ENCODE peak calls at places on chromosomes 13 and 19, in nine cellular contexts. One of them, this sample, is unnamed.

GRCh38 chr13:33101835-33102234 is 85.6 kb downstream of the KL start:
- DNase-seq in right cardiac atrium: no peak
- DNase-seq in Daoy: no peak
- DNase-seq in activated T-cell treated with anti-CD3 and anti-CD28 coated beads for 48 hours: no peak
- DNase-seq in activated T-helper 1 cell treated with anti-CD3 and anti-CD28 coated beads, Interleukin-12 subunit alpha, Interleukin-12 subunit beta, Interleukin-2, Interleukin-4 antibody, amounts not matched to agents 30 ng/mL and 10 ng/mL and 1 ng/mL, durations not matched to agents 14 hours and 24 hours and 36 hours: no peak
- DNase-seq in naive thymus-derived CD8-positive, alpha-beta T cell: no peak
- DNase-seq in hepatocyte: no peak
- DNase-seq in activated CD4-positive, CD25-positive, alpha-beta regulatory T cell treated with anti-CD3 and anti-CD28 coated beads, Interleukin-2, amount 50 U/mL, for 16 hours: no peak
- DNase-seq in substantia nigra: no peak
- DNase-seq in this sample: no peak

GRCh38 chr19:35037716-35038622 is 3.6 kb upstream of the HPN start:
- DNase-seq in right cardiac atrium: peak
- DNase-seq in Daoy: peak
- DNase-seq in activated T-cell treated with anti-CD3 and anti-CD28 coated beads for 48 hours: no peak
- DNase-seq in activated T-helper 1 cell treated with anti-CD3 and anti-CD28 coated beads, Interleukin-12 subunit alpha, Interleukin-12 subunit beta, Interleukin-2, Interleukin-4 antibody, amounts not matched to agents 30 ng/mL and 10 ng/mL and 1 ng/mL, durations not matched to agents 14 hours and 24 hours and 36 hours: no peak
- DNase-seq in naive thymus-derived CD8-positive, alpha-beta T cell: no peak
- DNase-seq in hepatocyte: no peak
- DNase-seq in activated CD4-positive, CD25-positive, alpha-beta regulatory T cell treated with anti-CD3 and anti-CD28 coated beads, Interleukin-2, amount 50 U/mL, for 16 hours: no peak
- DNase-seq in substantia nigra: no peak
- DNase-seq in this sample: no peak

GRCh38 chr13:37306778-37307544 is 201.5 kb upstream of the CSNK1A1L start:
- DNase-seq in right cardiac atrium: no peak
- DNase-seq in Daoy: no peak
- DNase-seq in activated T-cell treated with anti-CD3 and anti-CD28 coated beads for 48 hours: no peak
- DNase-seq in activated T-helper 1 cell treated with anti-CD3 and anti-CD28 coated beads, Interleukin-12 subunit alpha, Interleukin-12 subunit beta, Interleukin-2, Interleukin-4 antibody, amounts not matched to agents 30 ng/mL and 10 ng/mL and 1 ng/mL, durations not matched to agents 14 hours and 24 hours and 36 hours: no peak
- DNase-seq in naive thymus-derived CD8-positive, alpha-beta T cell: no peak
- DNase-seq in hepatocyte: no peak
- DNase-seq in activated CD4-positive, CD25-positive, alpha-beta regulatory T cell treated with anti-CD3 and anti-CD28 coated beads, Interleukin-2, amount 50 U/mL, for 16 hours: no peak
- DNase-seq in substantia nigra: no peak
- DNase-seq in this sample: no peak

GRCh38 chr19:32037998-32038732 is 307.2 kb upstream of the ZNF507 start:
- DNase-seq in right cardiac atrium: no peak
- DNase-seq in Daoy: no peak
- DNase-seq in activated T-cell treated with anti-CD3 and anti-CD28 coated beads for 48 hours: no peak
- DNase-seq in activated T-helper 1 cell treated with anti-CD3 and anti-CD28 coated beads, Interleukin-12 subunit alpha, Interleukin-12 subunit beta, Interleukin-2, Interleukin-4 antibody, amounts not matched to agents 30 ng/mL and 10 ng/mL and 1 ng/mL, durations not matched to agents 14 hours and 24 hours and 36 hours: no peak
- DNase-seq in naive thymus-derived CD8-positive, alpha-beta T cell: no peak
- DNase-seq in hepatocyte: no peak
- DNase-seq in activated CD4-positive, CD25-positive, alpha-beta regulatory T cell treated with anti-CD3 and anti-CD28 coated beads, Interleukin-2, amount 50 U/mL, for 16 hours: no peak
- DNase-seq in substantia nigra: no peak
- DNase-seq in this sample: no peak

GRCh38 chr13:33464345-33464744 is 178.8 kb upstream of the STARD13 start:
- DNase-seq in right cardiac atrium: no peak
- DNase-seq in Daoy: no peak
- DNase-seq in activated T-cell treated with anti-CD3 and anti-CD28 coated beads for 48 hours: no peak
- DNase-seq in activated T-helper 1 cell treated with anti-CD3 and anti-CD28 coated beads, Interleukin-12 subunit alpha, Interleukin-12 subunit beta, Interleukin-2, Interleukin-4 antibody, amounts not matched to agents 30 ng/mL and 10 ng/mL and 1 ng/mL, durations not matched to agents 14 hours and 24 hours and 36 hours: no peak
- DNase-seq in naive thymus-derived CD8-positive, alpha-beta T cell: no peak
- DNase-seq in hepatocyte: no peak
- DNase-seq in activated CD4-positive, CD25-positive, alpha-beta regulatory T cell treated with anti-CD3 and anti-CD28 coated beads, Interleukin-2, amount 50 U/mL, for 16 hours: no peak
- DNase-seq in substantia nigra: no peak
- DNase-seq in this sample: no peak

GRCh38 chr19:40341601-40342482 is 6.4 kb downstream of the C19orf47 start:
- DNase-seq in right cardiac atrium: peak
- DNase-seq in Daoy: no peak
- DNase-seq in activated T-cell treated with anti-CD3 and anti-CD28 coated beads for 48 hours: no peak
- DNase-seq in activated T-helper 1 cell treated with anti-CD3 and anti-CD28 coated beads, Interleukin-12 subunit alpha, Interleukin-12 subunit beta, Interleukin-2, Interleukin-4 antibody, amounts not matched to agents 30 ng/mL and 10 ng/mL and 1 ng/mL, durations not matched to agents 14 hours and 24 hours and 36 hours: no peak
- DNase-seq in naive thymus-derived CD8-positive, alpha-beta T cell: no peak
- DNase-seq in hepatocyte: no peak
- DNase-seq in activated CD4-positive, CD25-positive, alpha-beta regulatory T cell treated with anti-CD3 and anti-CD28 coated beads, Interleukin-2, amount 50 U/mL, for 16 hours: no peak
- DNase-seq in substantia nigra: no peak
- DNase-seq in this sample: no peak

GRCh38 chr19:5052945-5053485 is 84.1 kb downstream of the KDM4B start:
- DNase-seq in right cardiac atrium: no peak
- DNase-seq in Daoy: no peak
- DNase-seq in activated T-cell treated with anti-CD3 and anti-CD28 coated beads for 48 hours: no peak
- DNase-seq in activated T-helper 1 cell treated with anti-CD3 and anti-CD28 coated beads, Interleukin-12 subunit alpha, Interleukin-12 subunit beta, Interleukin-2, Interleukin-4 antibody, amounts not matched to agents 30 ng/mL and 10 ng/mL and 1 ng/mL, durations not matched to agents 14 hours and 24 hours and 36 hours: no peak
- DNase-seq in naive thymus-derived CD8-positive, alpha-beta T cell: no peak
- DNase-seq in hepatocyte: no peak
- DNase-seq in activated CD4-positive, CD25-positive, alpha-beta regulatory T cell treated with anti-CD3 and anti-CD28 coated beads, Interleukin-2, amount 50 U/mL, for 16 hours: no peak
- DNase-seq in substantia nigra: no peak
- DNase-seq in this sample: no peak

GRCh38 chr13:26342898-26343297 is 89.0 kb downstream of the CDK8 start:
- DNase-seq in right cardiac atrium: no peak
- DNase-seq in Daoy: peak
- DNase-seq in activated T-cell treated with anti-CD3 and anti-CD28 coated beads for 48 hours: no peak
- DNase-seq in activated T-helper 1 cell treated with anti-CD3 and anti-CD28 coated beads, Interleukin-12 subunit alpha, Interleukin-12 subunit beta, Interleukin-2, Interleukin-4 antibody, amounts not matched to agents 30 ng/mL and 10 ng/mL and 1 ng/mL, durations not matched to agents 14 hours and 24 hours and 36 hours: no peak
- DNase-seq in naive thymus-derived CD8-positive, alpha-beta T cell: no peak
- DNase-seq in hepatocyte: no peak
- DNase-seq in activated CD4-positive, CD25-positive, alpha-beta regulatory T cell treated with anti-CD3 and anti-CD28 coated beads, Interleukin-2, amount 50 U/mL, for 16 hours: no peak
- DNase-seq in substantia nigra: no peak
- DNase-seq in this sample: no peak

GRCh38 chr13:35475131-35475959 is 1.1 kb downstream of the MAB21L1 start:
- DNase-seq in right cardiac atrium: peak
- DNase-seq in Daoy: peak
- DNase-seq in activated T-cell treated with anti-CD3 and anti-CD28 coated beads for 48 hours: no peak
- DNase-seq in activated T-helper 1 cell treated with anti-CD3 and anti-CD28 coated beads, Interleukin-12 subunit alpha, Interleukin-12 subunit beta, Interleukin-2, Interleukin-4 antibody, amounts not matched to agents 30 ng/mL and 10 ng/mL and 1 ng/mL, durations not matched to agents 14 hours and 24 hours and 36 hours: no peak
- DNase-seq in naive thymus-derived CD8-positive, alpha-beta T cell: no peak
- DNase-seq in hepatocyte: peak
- DNase-seq in activated CD4-positive, CD25-positive, alpha-beta regulatory T cell treated with anti-CD3 and anti-CD28 coated beads, Interleukin-2, amount 50 U/mL, for 16 hours: no peak
- DNase-seq in substantia nigra: no peak
- DNase-seq in this sample: peak

GRCh38 chr13:23279321-23279720 is 98.5 kb downstream of the SGCG start:
- DNase-seq in right cardiac atrium: no peak
- DNase-seq in Daoy: no peak
- DNase-seq in activated T-cell treated with anti-CD3 and anti-CD28 coated beads for 48 hours: no peak
- DNase-seq in activated T-helper 1 cell treated with anti-CD3 and anti-CD28 coated beads, Interleukin-12 subunit alpha, Interleukin-12 subunit beta, Interleukin-2, Interleukin-4 antibody, amounts not matched to agents 30 ng/mL and 10 ng/mL and 1 ng/mL, durations not matched to agents 14 hours and 24 hours and 36 hours: no peak
- DNase-seq in naive thymus-derived CD8-positive, alpha-beta T cell: no peak
- DNase-seq in hepatocyte: no peak
- DNase-seq in activated CD4-positive, CD25-positive, alpha-beta regulatory T cell treated with anti-CD3 and anti-CD28 coated beads, Interleukin-2, amount 50 U/mL, for 16 hours: no peak
- DNase-seq in substantia nigra: no peak
- DNase-seq in this sample: no peak

GRCh38 chr13:36858285-36858684 is 39.3 kb downstream of the RFXAP start:
- DNase-seq in right cardiac atrium: no peak
- DNase-seq in Daoy: peak
- DNase-seq in activated T-cell treated with anti-CD3 and anti-CD28 coated beads for 48 hours: no peak
- DNase-seq in activated T-helper 1 cell treated with anti-CD3 and anti-CD28 coated beads, Interleukin-12 subunit alpha, Interleukin-12 subunit beta, Interleukin-2, Interleukin-4 antibody, amounts not matched to agents 30 ng/mL and 10 ng/mL and 1 ng/mL, durations not matched to agents 14 hours and 24 hours and 36 hours: no peak
- DNase-seq in naive thymus-derived CD8-positive, alpha-beta T cell: no peak
- DNase-seq in hepatocyte: peak
- DNase-seq in activated CD4-positive, CD25-positive, alpha-beta regulatory T cell treated with anti-CD3 and anti-CD28 coated beads, Interleukin-2, amount 50 U/mL, for 16 hours: no peak
- DNase-seq in substantia nigra: no peak
- DNase-seq in this sample: peak

GRCh38 chr13:111043575-111043982 is 71.5 kb upstream of the ARHGEF7 start:
- DNase-seq in right cardiac atrium: no peak
- DNase-seq in Daoy: peak
- DNase-seq in activated T-cell treated with anti-CD3 and anti-CD28 coated beads for 48 hours: no peak
- DNase-seq in activated T-helper 1 cell treated with anti-CD3 and anti-CD28 coated beads, Interleukin-12 subunit alpha, Interleukin-12 subunit beta, Interleukin-2, Interleukin-4 antibody, amounts not matched to agents 30 ng/mL and 10 ng/mL and 1 ng/mL, durations not matched to agents 14 hours and 24 hours and 36 hours: no peak
- DNase-seq in naive thymus-derived CD8-positive, alpha-beta T cell: no peak
- DNase-seq in hepatocyte: no peak
- DNase-seq in activated CD4-positive, CD25-positive, alpha-beta regulatory T cell treated with anti-CD3 and anti-CD28 coated beads, Interleukin-2, amount 50 U/mL, for 16 hours: no peak
- DNase-seq in substantia nigra: no peak
- DNase-seq in this sample: peak

GRCh38 chr19:17685451-17686026 is 2.6 kb downstream of the UNC13A start:
- DNase-seq in right cardiac atrium: no peak
- DNase-seq in Daoy: no peak
- DNase-seq in activated T-cell treated with anti-CD3 and anti-CD28 coated beads for 48 hours: no peak
- DNase-seq in activated T-helper 1 cell treated with anti-CD3 and anti-CD28 coated beads, Interleukin-12 subunit alpha, Interleukin-12 subunit beta, Interleukin-2, Interleukin-4 antibody, amounts not matched to agents 30 ng/mL and 10 ng/mL and 1 ng/mL, durations not matched to agents 14 hours and 24 hours and 36 hours: no peak
- DNase-seq in naive thymus-derived CD8-positive, alpha-beta T cell: no peak
- DNase-seq in hepatocyte: no peak
- DNase-seq in activated CD4-positive, CD25-positive, alpha-beta regulatory T cell treated with anti-CD3 and anti-CD28 coated beads, Interleukin-2, amount 50 U/mL, for 16 hours: no peak
- DNase-seq in substantia nigra: no peak
- DNase-seq in this sample: no peak

GRCh38 chr19:4234142-4234861 is 5.0 kb downstream of the EBI3 start:
- DNase-seq in right cardiac atrium: no peak
- DNase-seq in Daoy: no peak
- DNase-seq in activated T-cell treated with anti-CD3 and anti-CD28 coated beads for 48 hours: no peak
- DNase-seq in activated T-helper 1 cell treated with anti-CD3 and anti-CD28 coated beads, Interleukin-12 subunit alpha, Interleukin-12 subunit beta, Interleukin-2, Interleukin-4 antibody, amounts not matched to agents 30 ng/mL and 10 ng/mL and 1 ng/mL, durations not matched to agents 14 hours and 24 hours and 36 hours: no peak
- DNase-seq in naive thymus-derived CD8-positive, alpha-beta T cell: no peak
- DNase-seq in hepatocyte: no peak
- DNase-seq in activated CD4-positive, CD25-positive, alpha-beta regulatory T cell treated with anti-CD3 and anti-CD28 coated beads, Interleukin-2, amount 50 U/mL, for 16 hours: no peak
- DNase-seq in substantia nigra: no peak
- DNase-seq in this sample: peak

GRCh38 chr13:36436811-36437210 is 4.5 kb downstream of the CCNA1 start:
- DNase-seq in right cardiac atrium: no peak
- DNase-seq in Daoy: no peak
- DNase-seq in activated T-cell treated with anti-CD3 and anti-CD28 coated beads for 48 hours: no peak
- DNase-seq in activated T-helper 1 cell treated with anti-CD3 and anti-CD28 coated beads, Interleukin-12 subunit alpha, Interleukin-12 subunit beta, Interleukin-2, Interleukin-4 antibody, amounts not matched to agents 30 ng/mL and 10 ng/mL and 1 ng/mL, durations not matched to agents 14 hours and 24 hours and 36 hours: no peak
- DNase-seq in naive thymus-derived CD8-positive, alpha-beta T cell: no peak
- DNase-seq in hepatocyte: no peak
- DNase-seq in activated CD4-positive, CD25-positive, alpha-beta regulatory T cell treated with anti-CD3 and anti-CD28 coated beads, Interleukin-2, amount 50 U/mL, for 16 hours: no peak
- DNase-seq in substantia nigra: no peak
- DNase-seq in this sample: no peak

GRCh38 chr19:31402931-31403330 is 53.7 kb upstream of the TSHZ3 start:
- DNase-seq in right cardiac atrium: no peak
- DNase-seq in Daoy: no peak
- DNase-seq in activated T-cell treated with anti-CD3 and anti-CD28 coated beads for 48 hours: no peak
- DNase-seq in activated T-helper 1 cell treated with anti-CD3 and anti-CD28 coated beads, Interleukin-12 subunit alpha, Interleukin-12 subunit beta, Interleukin-2, Interleukin-4 antibody, amounts not matched to agents 30 ng/mL and 10 ng/mL and 1 ng/mL, durations not matched to agents 14 hours and 24 hours and 36 hours: no peak
- DNase-seq in naive thymus-derived CD8-positive, alpha-beta T cell: no peak
- DNase-seq in hepatocyte: no peak
- DNase-seq in activated CD4-positive, CD25-positive, alpha-beta regulatory T cell treated with anti-CD3 and anti-CD28 coated beads, Interleukin-2, amount 50 U/mL, for 16 hours: no peak
- DNase-seq in substantia nigra: no peak
- DNase-seq in this sample: no peak

GRCh38 chr19:34228347-34228746 is 26.0 kb upstream of the GARRE1 start:
- DNase-seq in right cardiac atrium: no peak
- DNase-seq in Daoy: no peak
- DNase-seq in activated T-cell treated with anti-CD3 and anti-CD28 coated beads for 48 hours: no peak
- DNase-seq in activated T-helper 1 cell treated with anti-CD3 and anti-CD28 coated beads, Interleukin-12 subunit alpha, Interleukin-12 subunit beta, Interleukin-2, Interleukin-4 antibody, amounts not matched to agents 30 ng/mL and 10 ng/mL and 1 ng/mL, durations not matched to agents 14 hours and 24 hours and 36 hours: no peak
- DNase-seq in naive thymus-derived CD8-positive, alpha-beta T cell: no peak
- DNase-seq in hepatocyte: no peak
- DNase-seq in activated CD4-positive, CD25-positive, alpha-beta regulatory T cell treated with anti-CD3 and anti-CD28 coated beads, Interleukin-2, amount 50 U/mL, for 16 hours: no peak
- DNase-seq in substantia nigra: no peak
- DNase-seq in this sample: no peak

GRCh38 chr13:77330009-77330471 is 3.1 kb upstream of the MYCBP2 start:
- DNase-seq in right cardiac atrium: no peak
- DNase-seq in Daoy: no peak
- DNase-seq in activated T-cell treated with anti-CD3 and anti-CD28 coated beads for 48 hours: no peak
- DNase-seq in activated T-helper 1 cell treated with anti-CD3 and anti-CD28 coated beads, Interleukin-12 subunit alpha, Interleukin-12 subunit beta, Interleukin-2, Interleukin-4 antibody, amounts not matched to agents 30 ng/mL and 10 ng/mL and 1 ng/mL, durations not matched to agents 14 hours and 24 hours and 36 hours: no peak
- DNase-seq in naive thymus-derived CD8-positive, alpha-beta T cell: no peak
- DNase-seq in hepatocyte: no peak
- DNase-seq in activated CD4-positive, CD25-positive, alpha-beta regulatory T cell treated with anti-CD3 and anti-CD28 coated beads, Interleukin-2, amount 50 U/mL, for 16 hours: no peak
- DNase-seq in substantia nigra: no peak
- DNase-seq in this sample: no peak

GRCh38 chr19:5936308-5936980 is 22.4 kb downstream of the CAPS start:
- DNase-seq in right cardiac atrium: no peak
- DNase-seq in Daoy: no peak
- DNase-seq in activated T-cell treated with anti-CD3 and anti-CD28 coated beads for 48 hours: no peak
- DNase-seq in activated T-helper 1 cell treated with anti-CD3 and anti-CD28 coated beads, Interleukin-12 subunit alpha, Interleukin-12 subunit beta, Interleukin-2, Interleukin-4 antibody, amounts not matched to agents 30 ng/mL and 10 ng/mL and 1 ng/mL, durations not matched to agents 14 hours and 24 hours and 36 hours: no peak
- DNase-seq in naive thymus-derived CD8-positive, alpha-beta T cell: no peak
- DNase-seq in hepatocyte: no peak
- DNase-seq in activated CD4-positive, CD25-positive, alpha-beta regulatory T cell treated with anti-CD3 and anti-CD28 coated beads, Interleukin-2, amount 50 U/mL, for 16 hours: no peak
- DNase-seq in substantia nigra: no peak
- DNase-seq in this sample: no peak

GRCh38 chr19:7862413-7862951 is 11.7 kb downstream of the PRR36 start:
- DNase-seq in right cardiac atrium: peak
- DNase-seq in Daoy: peak
- DNase-seq in activated T-cell treated with anti-CD3 and anti-CD28 coated beads for 48 hours: peak
- DNase-seq in activated T-helper 1 cell treated with anti-CD3 and anti-CD28 coated beads, Interleukin-12 subunit alpha, Interleukin-12 subunit beta, Interleukin-2, Interleukin-4 antibody, amounts not matched to agents 30 ng/mL and 10 ng/mL and 1 ng/mL, durations not matched to agents 14 hours and 24 hours and 36 hours: peak
- DNase-seq in naive thymus-derived CD8-positive, alpha-beta T cell: peak
- DNase-seq in hepatocyte: peak
- DNase-seq in activated CD4-positive, CD25-positive, alpha-beta regulatory T cell treated with anti-CD3 and anti-CD28 coated beads, Interleukin-2, amount 50 U/mL, for 16 hours: peak
- DNase-seq in substantia nigra: peak
- DNase-seq in this sample: peak

GRCh38 chr13:47220453-47221150 is 323.7 kb upstream of the HTR2A start:
- DNase-seq in right cardiac atrium: no peak
- DNase-seq in Daoy: no peak
- DNase-seq in activated T-cell treated with anti-CD3 and anti-CD28 coated beads for 48 hours: no peak
- DNase-seq in activated T-helper 1 cell treated with anti-CD3 and anti-CD28 coated beads, Interleukin-12 subunit alpha, Interleukin-12 subunit beta, Interleukin-2, Interleukin-4 antibody, amounts not matched to agents 30 ng/mL and 10 ng/mL and 1 ng/mL, durations not matched to agents 14 hours and 24 hours and 36 hours: no peak
- DNase-seq in naive thymus-derived CD8-positive, alpha-beta T cell: no peak
- DNase-seq in hepatocyte: no peak
- DNase-seq in activated CD4-positive, CD25-positive, alpha-beta regulatory T cell treated with anti-CD3 and anti-CD28 coated beads, Interleukin-2, amount 50 U/mL, for 16 hours: no peak
- DNase-seq in substantia nigra: no peak
- DNase-seq in this sample: no peak

GRCh38 chr13:46389985-46390384 is 2.9 kb upstream of the RUBCNL start:
- DNase-seq in right cardiac atrium: no peak
- DNase-seq in Daoy: no peak
- DNase-seq in activated T-cell treated with anti-CD3 and anti-CD28 coated beads for 48 hours: no peak
- DNase-seq in activated T-helper 1 cell treated with anti-CD3 and anti-CD28 coated beads, Interleukin-12 subunit alpha, Interleukin-12 subunit beta, Interleukin-2, Interleukin-4 antibody, amounts not matched to agents 30 ng/mL and 10 ng/mL and 1 ng/mL, durations not matched to agents 14 hours and 24 hours and 36 hours: no peak
- DNase-seq in naive thymus-derived CD8-positive, alpha-beta T cell: no peak
- DNase-seq in hepatocyte: no peak
- DNase-seq in activated CD4-positive, CD25-positive, alpha-beta regulatory T cell treated with anti-CD3 and anti-CD28 coated beads, Interleukin-2, amount 50 U/mL, for 16 hours: no peak
- DNase-seq in substantia nigra: peak
- DNase-seq in this sample: no peak

GRCh38 chr13:103403148-103403740 is 337.0 kb upstream of the SLC10A2 start:
- DNase-seq in right cardiac atrium: no peak
- DNase-seq in Daoy: no peak
- DNase-seq in activated T-cell treated with anti-CD3 and anti-CD28 coated beads for 48 hours: no peak
- DNase-seq in activated T-helper 1 cell treated with anti-CD3 and anti-CD28 coated beads, Interleukin-12 subunit alpha, Interleukin-12 subunit beta, Interleukin-2, Interleukin-4 antibody, amounts not matched to agents 30 ng/mL and 10 ng/mL and 1 ng/mL, durations not matched to agents 14 hours and 24 hours and 36 hours: no peak
- DNase-seq in naive thymus-derived CD8-positive, alpha-beta T cell: no peak
- DNase-seq in hepatocyte: peak
- DNase-seq in activated CD4-positive, CD25-positive, alpha-beta regulatory T cell treated with anti-CD3 and anti-CD28 coated beads, Interleukin-2, amount 50 U/mL, for 16 hours: no peak
- DNase-seq in substantia nigra: no peak
- DNase-seq in this sample: peak

GRCh38 chr19:16898306-16899015 is 9.7 kb downstream of the F2RL3 start:
- DNase-seq in right cardiac atrium: no peak
- DNase-seq in Daoy: no peak
- DNase-seq in activated T-cell treated with anti-CD3 and anti-CD28 coated beads for 48 hours: no peak
- DNase-seq in activated T-helper 1 cell treated with anti-CD3 and anti-CD28 coated beads, Interleukin-12 subunit alpha, Interleukin-12 subunit beta, Interleukin-2, Interleukin-4 antibody, amounts not matched to agents 30 ng/mL and 10 ng/mL and 1 ng/mL, durations not matched to agents 14 hours and 24 hours and 36 hours: no peak
- DNase-seq in naive thymus-derived CD8-positive, alpha-beta T cell: no peak
- DNase-seq in hepatocyte: no peak
- DNase-seq in activated CD4-positive, CD25-positive, alpha-beta regulatory T cell treated with anti-CD3 and anti-CD28 coated beads, Interleukin-2, amount 50 U/mL, for 16 hours: no peak
- DNase-seq in substantia nigra: no peak
- DNase-seq in this sample: no peak

GRCh38 chr13:35549481-35549880 is 73.0 kb upstream of the MAB21L1 start:
- DNase-seq in right cardiac atrium: no peak
- DNase-seq in Daoy: peak
- DNase-seq in activated T-cell treated with anti-CD3 and anti-CD28 coated beads for 48 hours: no peak
- DNase-seq in activated T-helper 1 cell treated with anti-CD3 and anti-CD28 coated beads, Interleukin-12 subunit alpha, Interleukin-12 subunit beta, Interleukin-2, Interleukin-4 antibody, amounts not matched to agents 30 ng/mL and 10 ng/mL and 1 ng/mL, durations not matched to agents 14 hours and 24 hours and 36 hours: no peak
- DNase-seq in naive thymus-derived CD8-positive, alpha-beta T cell: no peak
- DNase-seq in hepatocyte: no peak
- DNase-seq in activated CD4-positive, CD25-positive, alpha-beta regulatory T cell treated with anti-CD3 and anti-CD28 coated beads, Interleukin-2, amount 50 U/mL, for 16 hours: no peak
- DNase-seq in substantia nigra: no peak
- DNase-seq in this sample: peak

GRCh38 chr13:33711441-33711840 is 106.5 kb upstream of the RFC3 start:
- DNase-seq in right cardiac atrium: no peak
- DNase-seq in Daoy: no peak
- DNase-seq in activated T-cell treated with anti-CD3 and anti-CD28 coated beads for 48 hours: no peak
- DNase-seq in activated T-helper 1 cell treated with anti-CD3 and anti-CD28 coated beads, Interleukin-12 subunit alpha, Interleukin-12 subunit beta, Interleukin-2, Interleukin-4 antibody, amounts not matched to agents 30 ng/mL and 10 ng/mL and 1 ng/mL, durations not matched to agents 14 hours and 24 hours and 36 hours: no peak
- DNase-seq in naive thymus-derived CD8-positive, alpha-beta T cell: no peak
- DNase-seq in hepatocyte: no peak
- DNase-seq in activated CD4-positive, CD25-positive, alpha-beta regulatory T cell treated with anti-CD3 and anti-CD28 coated beads, Interleukin-2, amount 50 U/mL, for 16 hours: no peak
- DNase-seq in substantia nigra: no peak
- DNase-seq in this sample: no peak

GRCh38 chr19:49430172-49430677 is 5.0 kb downstream of the GFY start:
- DNase-seq in right cardiac atrium: no peak
- DNase-seq in Daoy: no peak
- DNase-seq in activated T-cell treated with anti-CD3 and anti-CD28 coated beads for 48 hours: no peak
- DNase-seq in activated T-helper 1 cell treated with anti-CD3 and anti-CD28 coated beads, Interleukin-12 subunit alpha, Interleukin-12 subunit beta, Interleukin-2, Interleukin-4 antibody, amounts not matched to agents 30 ng/mL and 10 ng/mL and 1 ng/mL, durations not matched to agents 14 hours and 24 hours and 36 hours: no peak
- DNase-seq in naive thymus-derived CD8-positive, alpha-beta T cell: no peak
- DNase-seq in hepatocyte: no peak
- DNase-seq in activated CD4-positive, CD25-positive, alpha-beta regulatory T cell treated with anti-CD3 and anti-CD28 coated beads, Interleukin-2, amount 50 U/mL, for 16 hours: no peak
- DNase-seq in substantia nigra: no peak
- DNase-seq in this sample: peak

GRCh38 chr13:98976941-98977340 is 923 bp downstream of the DOCK9 start:
- DNase-seq in right cardiac atrium: no peak
- DNase-seq in Daoy: no peak
- DNase-seq in activated T-cell treated with anti-CD3 and anti-CD28 coated beads for 48 hours: no peak
- DNase-seq in activated T-helper 1 cell treated with anti-CD3 and anti-CD28 coated beads, Interleukin-12 subunit alpha, Interleukin-12 subunit beta, Interleukin-2, Interleukin-4 antibody, amounts not matched to agents 30 ng/mL and 10 ng/mL and 1 ng/mL, durations not matched to agents 14 hours and 24 hours and 36 hours: no peak
- DNase-seq in naive thymus-derived CD8-positive, alpha-beta T cell: no peak
- DNase-seq in hepatocyte: no peak
- DNase-seq in activated CD4-positive, CD25-positive, alpha-beta regulatory T cell treated with anti-CD3 and anti-CD28 coated beads, Interleukin-2, amount 50 U/mL, for 16 hours: no peak
- DNase-seq in substantia nigra: no peak
- DNase-seq in this sample: no peak

GRCh38 chr19:56350416-56351045 is 35.9 kb upstream of the ZSCAN5A start:
- DNase-seq in right cardiac atrium: no peak
- DNase-seq in Daoy: peak
- DNase-seq in activated T-cell treated with anti-CD3 and anti-CD28 coated beads for 48 hours: peak
- DNase-seq in activated T-helper 1 cell treated with anti-CD3 and anti-CD28 coated beads, Interleukin-12 subunit alpha, Interleukin-12 subunit beta, Interleukin-2, Interleukin-4 antibody, amounts not matched to agents 30 ng/mL and 10 ng/mL and 1 ng/mL, durations not matched to agents 14 hours and 24 hours and 36 hours: peak
- DNase-seq in naive thymus-derived CD8-positive, alpha-beta T cell: peak
- DNase-seq in hepatocyte: peak
- DNase-seq in activated CD4-positive, CD25-positive, alpha-beta regulatory T cell treated with anti-CD3 and anti-CD28 coated beads, Interleukin-2, amount 50 U/mL, for 16 hours: peak
- DNase-seq in substantia nigra: no peak
- DNase-seq in this sample: peak

GRCh38 chr13:74090869-74091605 is 43.2 kb downstream of the KLF12 start:
- DNase-seq in right cardiac atrium: no peak
- DNase-seq in Daoy: no peak
- DNase-seq in activated T-cell treated with anti-CD3 and anti-CD28 coated beads for 48 hours: no peak
- DNase-seq in activated T-helper 1 cell treated with anti-CD3 and anti-CD28 coated beads, Interleukin-12 subunit alpha, Interleukin-12 subunit beta, Interleukin-2, Interleukin-4 antibody, amounts not matched to agents 30 ng/mL and 10 ng/mL and 1 ng/mL, durations not matched to agents 14 hours and 24 hours and 36 hours: no peak
- DNase-seq in naive thymus-derived CD8-positive, alpha-beta T cell: no peak
- DNase-seq in hepatocyte: no peak
- DNase-seq in activated CD4-positive, CD25-positive, alpha-beta regulatory T cell treated with anti-CD3 and anti-CD28 coated beads, Interleukin-2, amount 50 U/mL, for 16 hours: no peak
- DNase-seq in substantia nigra: no peak
- DNase-seq in this sample: no peak